ENCODE peak calls at places on chromosome 9, in eight cellular contexts. Q is fibroblast of lung; Y is activated naive CD8-positive, alpha-beta T cell treated with anti-CD3 and anti-CD28 coated beads, Interleukin-2, amount 50 U/mL, for 16 hours; Z is NCI-H1436; X is cardiac muscle cell; K is activated CD4-positive, alpha-beta T cell treated with anti-CD3 and anti-CD28 coated beads, Interleukin-2, amount 10 ng/mL, durations not matched to agents 24 days and 14 days; V is GM10248; H is heart right ventricle. F is an unnamed sample.

GRCh38 chr9:137313956-137314560 is 12.0 kb upstream of the NRARP start:
- DNase-seq in Q (no peak), Y (no peak), Z (no peak), X (no peak), K (no peak), V (no peak), H (no peak), F (no peak)

GRCh38 chr9:4489919-4490704 is at the start of gene SLC1A1:
- DNase-seq in Q (peak; percentile 33), Y (no peak), Z (peak; percentile 64), X (peak; percentile 68), K (peak; percentile 73), V (peak; percentile 88), H (peak; percentile 67), F (no peak)

GRCh38 chr9:134066546-134066922 is 1.3 kb downstream of the BRD3 start:
- DNase-seq in Q (peak; percentile 26), Y (no peak), Z (no peak), X (peak; percentile 30), K (no peak), V (no peak), H (no peak), F (no peak)

GRCh38 chr9:115757461-115757860 is 396.1 kb upstream of the PAPPA start:
- DNase-seq in Q (peak; percentile 17), Y (no peak), Z (no peak), X (no peak), K (no peak), V (no peak), H (no peak), F (no peak)

GRCh38 chr9:37491939-37492338 is 6.2 kb downstream of the POLR1E start:
- DNase-seq in Q (no peak), Y (no peak), Z (no peak), X (no peak), K (no peak), V (no peak), H (no peak), F (no peak)

GRCh38 chr9:76793784-76794431 is 29.7 kb downstream of the PCA3 start:
- DNase-seq in Q (no peak), Y (no peak), Z (no peak), X (no peak), K (no peak), V (no peak), H (no peak), F (no peak)

GRCh38 chr9:2220036-2220435 is 204.9 kb downstream of the SMARCA2 start:
- DNase-seq in Q (no peak), Y (no peak), Z (no peak), X (no peak), K (no peak), V (no peak), H (no peak), F (no peak)

GRCh38 chr9:92170848-92171247 is 55.6 kb upstream of the SPTLC1 start:
- DNase-seq in Q (no peak), Y (no peak), Z (no peak), X (no peak), K (no peak), V (no peak), H (peak; percentile 34), F (no peak)

GRCh38 chr9:37836386-37836785 is 35.8 kb downstream of the DCAF10 start:
- DNase-seq in Q (no peak), Y (no peak), Z (no peak), X (no peak), K (no peak), V (peak; percentile 61), H (no peak), F (no peak)

GRCh38 chr9:18623201-18623600 is 149.2 kb downstream of the ADAMTSL1 start:
- DNase-seq in Q (no peak), Y (no peak), Z (no peak), X (no peak), K (no peak), V (no peak), H (no peak), F (no peak)

GRCh38 chr9:88852794-88853193 is 138.5 kb upstream of the S1PR3 start:
- DNase-seq in Q (peak; percentile 91), Y (no peak), Z (no peak), X (no peak), K (no peak), V (no peak), H (no peak), F (no peak)